ENCODE peak calls at places on chromosomes 7 and 10, in eight cellular contexts. P is Peyer's patch; B is stimulated activated CD8-positive, alpha-beta memory T cell treated with anti-CD3 and anti-CD28 coated beads, Interleukin-12 subunit alpha, Interleukin-12 subunit beta, amount 100 ng/mL, for 4 hours; C is thyroid gland; E is activated T-helper 1 cell treated with anti-CD3 and anti-CD28 coated beads, Interleukin-12 subunit alpha, Interleukin-12 subunit beta, Interleukin-2, Interleukin-4 antibody, amounts not matched to agents 30 ng/mL and 10 ng/mL and 1 ng/mL, durations not matched to agents 14 hours and 24 hours and 36 hours; N is NCI-H1092 treated with DMSO at 0.1 percent for 48 hours; Q is HT1080; R is GM13976. A is an unnamed sample.

GRCh38 chr7:151459726-151460473 is 20.0 kb upstream of the CRYGN start:
- DNase-seq in P (peak), Q (peak), B (no peak), E (no peak), N (no peak), C (peak), R (no peak), A (no peak)

GRCh38 chr10:71975891-71976725 is 11.9 kb downstream of the CHST3 start:
- DNase-seq in B (no peak), E (no peak), R (peak), P (no peak), Q (peak), C (peak), N (no peak), A (no peak)

GRCh38 chr7:68963547-68963946 is 634.7 kb upstream of the AUTS2 start:
- DNase-seq in P (no peak), E (no peak), R (no peak), Q (no peak), N (no peak), B (no peak), C (peak), A (no peak)

GRCh38 chr7:2195403-2196246 is 37.1 kb downstream of the MAD1L1 start:
- DNase-seq in N (peak), Q (no peak), E (no peak), C (no peak), P (no peak), B (no peak), R (peak), A (peak)

GRCh38 chr10:68330852-68331454 is 911 bp upstream of the HNRNPH3 start:
- DNase-seq in P (no peak), R (no peak), C (peak), N (peak), B (no peak), E (no peak), Q (no peak), A (no peak)

GRCh38 chr10:97827778-97828291 is 21.8 kb upstream of the GOLGA7B start:
- DNase-seq in P (peak), B (no peak), C (peak), E (no peak), Q (peak), N (no peak), R (no peak), A (no peak)

GRCh38 chr7:33870120-33870519 is 35.2 kb upstream of the BMPER start:
- DNase-seq in B (no peak), C (no peak), P (no peak), E (no peak), Q (no peak), R (no peak), N (no peak), A (no peak)

GRCh38 chr7:129295015-129295423 is 70.2 kb downstream of the AHCYL2 start:
- DNase-seq in R (no peak), C (peak), P (no peak), Q (no peak), E (no peak), N (no peak), B (no peak), A (no peak)

GRCh38 chr10:114749545-114749944 is 72.0 kb upstream of the FHIP2A start:
- DNase-seq in B (no peak), C (peak), Q (no peak), P (no peak), R (no peak), E (no peak), N (no peak), A (no peak)

GRCh38 chr10:36574212-36574611 is 551.2 kb upstream of the ANKRD30A start:
- DNase-seq in Q (no peak), R (no peak), B (no peak), C (no peak), N (no peak), P (no peak), E (no peak), A (no peak)

GRCh38 chr7:66140924-66141323 is 26.3 kb downstream of the CRCP start:
- DNase-seq in C (peak), R (no peak), N (no peak), E (no peak), P (no peak), Q (no peak), B (no peak), A (peak)

GRCh38 chr7:32275216-32275979 is 205.2 kb upstream of the PDE1C start:
- DNase-seq in Q (peak), P (no peak), N (no peak), R (no peak), E (no peak), C (no peak), B (no peak), A (no peak)

GRCh38 chr7:54874804-54875203 is 115.8 kb upstream of the SEC61G start:
- DNase-seq in N (no peak), P (no peak), R (no peak), E (no peak), B (no peak), C (no peak), Q (peak), A (no peak)

GRCh38 chr7:141073173-141073640 is 657 bp upstream of the TMEM178B start:
- DNase-seq in Q (no peak), B (no peak), P (no peak), C (peak), R (peak), N (peak), E (peak), A (peak)